ENCODE peak calls at places on chromosome 15, in four cellular contexts. P, H, O and S are unnamed samples.

GRCh38 chr15:79505956-79506355 is 73.8 kb downstream of the MINAR1 start:
- DNase-seq in P (no peak), H (no peak), O (no peak), S (no peak)

GRCh38 chr15:80849308-80849707 is 70.1 kb downstream of the CEMIP start:
- DNase-seq in P (no peak), H (no peak), O (no peak), S (no peak)

GRCh38 chr15:42286445-42287029 is 13.3 kb upstream of the TMEM87A start:
- DNase-seq in P (peak), H (no peak), O (no peak), S (no peak)

GRCh38 chr15:94692697-94693096 is 461.3 kb downstream of the MCTP2 start:
- DNase-seq in P (no peak), H (no peak), O (no peak), S (no peak)

GRCh38 chr15:75578206-75578947 is 738 bp downstream of the PTPN9 start:
- DNase-seq in P (no peak), H (peak), O (peak), S (peak)

GRCh38 chr15:98347001-98347400 is 301.3 kb upstream of the IGF1R start:
- DNase-seq in P (no peak), H (no peak), O (no peak), S (no peak)

GRCh38 chr15:31660800-31661199 is 334.2 kb downstream of the KLF13 start:
- DNase-seq in P (no peak), H (no peak), O (no peak), S (no peak)

GRCh38 chr15:82647835-82648256 is 683 bp upstream of the CPEB1 start:
- DNase-seq in P (no peak), H (peak), O (peak), S (peak)

GRCh38 chr15:49134683-49135341 is 20.6 kb downstream of the COPS2 start:
- DNase-seq in P (no peak), H (no peak), O (no peak), S (no peak)

GRCh38 chr15:52518972-52519371 is 9.7 kb downstream of the MYO5A start:
- DNase-seq in P (no peak), H (no peak), O (no peak), S (no peak)

GRCh38 chr15:29826908-29827307 is 4.6 kb upstream of the TJP1 start:
- DNase-seq in P (no peak), H (no peak), O (no peak), S (no peak)

GRCh38 chr15:71529353-71529752 is 281.0 kb upstream of the NR2E3 start:
- DNase-seq in P (no peak), H (no peak), O (no peak), S (no peak)

GRCh38 chr15:86355798-86356197 is 276.1 kb downstream of the AGBL1 start:
- DNase-seq in P (no peak), H (no peak), O (no peak), S (no peak)

GRCh38 chr15:34837246-34838016 is 42.1 kb upstream of the ACTC1 start:
- DNase-seq in P (no peak), H (no peak), O (no peak), S (no peak)

GRCh38 chr15:40845511-40846284 is 1.9 kb downstream of the SPINT1 start:
- DNase-seq in P (peak), H (peak), O (peak), S (no peak)

GRCh38 chr15:85477730-85478129 is 97.3 kb downstream of the AKAP13 start:
- DNase-seq in P (no peak), H (no peak), O (no peak), S (peak)

GRCh38 chr15:85754993-85755392 is 39.7 kb downstream of the KLHL25 start:
- DNase-seq in P (no peak), H (no peak), O (no peak), S (no peak)

GRCh38 chr15:74242296-74242929 is 6.3 kb downstream of the CCDC33 start:
- DNase-seq in P (peak), H (no peak), O (peak), S (no peak)

GRCh38 chr15:34754171-34754580 is 622 bp downstream of the GJD2 start:
- DNase-seq in P (no peak), H (peak), O (no peak), S (no peak)

GRCh38 chr15:99556010-99556409 is 9.8 kb upstream of the MEF2A start:
- DNase-seq in P (no peak), H (no peak), O (no peak), S (no peak)

GRCh38 chr15:81254277-81255265 is 57.9 kb downstream of the IL16 start:
- DNase-seq in P (no peak), H (no peak), O (no peak), S (no peak)

GRCh38 chr15:83106994-83107840 is at the start of gene TM6SF1:
- DNase-seq in P (no peak), H (peak), O (peak), S (peak)

GRCh38 chr15:27235689-27236088 is 264.7 kb downstream of the GABRG3 start:
- DNase-seq in P (no peak), H (no peak), O (no peak), S (no peak)

DNA sequence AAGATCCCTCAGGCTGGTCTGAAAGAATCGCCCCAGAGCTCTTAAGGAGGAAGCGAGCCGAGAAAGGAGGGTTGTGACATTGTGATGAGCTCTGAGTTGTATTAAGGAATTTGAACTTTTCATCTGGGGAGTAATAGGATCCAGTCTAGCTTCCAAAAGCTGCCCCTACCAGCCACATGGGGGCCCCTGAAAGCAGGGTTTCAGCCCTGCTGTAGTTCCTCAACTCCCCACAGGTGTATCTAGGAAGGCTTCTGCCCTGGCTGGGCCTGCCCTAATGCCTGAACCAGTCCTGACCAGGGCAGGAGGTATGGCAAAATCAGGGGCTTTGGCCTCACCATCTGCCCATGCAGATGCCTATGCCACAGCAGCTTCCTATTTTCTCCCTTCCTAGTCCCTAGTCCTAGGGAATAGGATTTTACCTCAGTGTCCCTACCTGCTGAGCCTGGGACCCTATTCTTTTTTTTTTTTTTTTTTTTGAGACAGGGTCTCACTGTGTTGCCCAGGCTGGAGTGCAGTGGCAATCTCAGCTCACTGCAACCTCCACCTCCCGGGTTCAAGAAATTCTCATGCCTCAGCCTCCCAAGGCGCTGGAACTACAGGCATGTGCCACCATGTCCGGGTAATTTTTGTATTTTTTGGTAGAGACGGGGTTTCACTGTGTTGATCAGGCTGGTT is 5.0 kb upstream of the AP3S2 start:
- DNase-seq in P (peak), H (peak), O (peak), S (peak)
- TF ChIP-seq ELF4 in P (no peak), H (no peak), O (no peak), S (no peak)

DNA sequence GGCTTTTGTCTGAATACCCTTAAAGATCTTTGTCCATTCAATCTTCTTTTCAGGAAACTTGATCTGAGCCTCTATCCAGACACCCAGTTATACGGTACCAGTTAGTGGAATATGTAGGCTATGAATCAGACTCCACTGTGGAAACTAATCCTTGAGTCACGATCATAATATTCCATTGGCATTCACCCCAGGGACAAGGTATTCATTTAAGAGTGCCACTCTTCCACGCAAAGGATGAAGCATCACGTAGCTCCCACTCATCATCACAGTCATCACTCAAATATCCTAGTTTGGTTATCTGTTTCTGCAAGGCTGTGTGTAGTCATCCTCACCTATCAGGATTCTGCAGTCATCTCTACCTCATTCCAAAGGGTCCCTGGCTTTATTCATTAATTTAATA is 85.6 kb downstream of the NEDD4 start:
- DNase-seq in P (no peak), H (no peak), O (no peak), S (no peak)
- TF ChIP-seq ELF4 in P (no peak), H (no peak), O (no peak), S (no peak)

DNA sequence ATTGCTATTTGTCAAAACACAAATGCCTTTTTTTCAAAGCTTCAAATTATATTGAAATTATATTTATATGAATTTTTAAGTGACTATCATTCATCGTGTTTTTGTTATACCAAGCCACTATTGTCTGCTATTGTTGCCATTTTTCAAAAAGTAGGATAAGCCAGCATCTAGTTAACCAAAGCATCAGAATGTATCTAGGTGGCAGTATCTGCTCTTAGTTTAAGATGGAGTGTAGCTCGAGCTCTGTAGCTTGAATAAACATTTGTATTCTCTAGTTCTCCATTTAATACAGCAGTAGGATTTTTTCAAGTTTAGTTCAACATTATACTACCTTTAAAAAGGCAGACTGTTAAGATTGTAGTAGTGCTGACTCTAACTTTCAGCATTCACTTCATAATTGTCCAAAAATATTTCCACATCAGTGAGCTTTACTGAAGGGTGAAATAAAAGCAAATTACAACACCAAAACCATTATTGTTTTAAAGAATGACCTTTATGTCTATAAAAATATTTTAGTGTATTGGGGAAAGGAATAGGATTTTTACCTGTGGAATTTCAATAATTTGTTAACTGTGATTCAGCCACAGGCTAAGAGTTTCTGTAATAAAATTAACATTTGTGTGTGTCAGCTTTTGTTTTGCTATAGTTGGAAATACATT is 19.6 kb upstream of the C15orf61 start:
- DNase-seq in P (peak), H (no peak), O (no peak), S (no peak)
- TF ChIP-seq ELF4 in P (no peak), H (no peak), O (no peak), S (no peak)

DNA sequence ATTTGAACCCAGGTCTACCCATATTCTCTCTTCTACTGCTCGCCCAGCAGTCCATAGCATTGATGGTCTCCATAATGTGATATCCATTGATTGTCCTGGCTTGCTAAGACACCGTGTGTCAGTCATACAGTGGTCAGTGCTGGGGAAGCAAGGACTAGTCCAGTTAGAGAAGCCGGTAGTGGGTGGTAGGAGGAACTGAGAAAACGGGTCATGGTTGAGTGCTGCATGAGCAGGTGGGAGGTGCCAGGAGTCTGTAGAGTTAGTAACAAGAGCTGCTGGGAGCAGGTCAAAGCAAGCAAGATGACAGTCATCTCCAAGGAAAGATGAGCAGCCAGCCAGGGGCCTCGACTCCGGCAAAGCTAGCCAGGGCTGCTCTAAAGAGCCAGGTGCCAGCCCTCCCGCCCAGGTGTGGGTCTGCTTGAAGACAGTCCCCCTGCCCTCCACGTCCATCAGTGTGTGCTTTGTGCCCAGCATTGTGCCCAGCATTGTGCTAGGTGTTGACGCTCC is 29.5 kb upstream of the USP3 start:
- DNase-seq in P (peak), H (no peak), O (no peak), S (no peak)
- TF ChIP-seq ELF4 in P (no peak), H (no peak), O (no peak), S (no peak)

GRCh38 chr15:22966321-22967083 is 13.7 kb downstream of the CYFIP1 start:
- DNase-seq in P (no peak), H (no peak), O (no peak), S (no peak)

GRCh38 chr15:22963546-22964125 is 16.5 kb downstream of the CYFIP1 start:
- DNase-seq in P (no peak), H (no peak), O (no peak), S (no peak)

GRCh38 chr15:22969512-22969911 is 10.7 kb downstream of the CYFIP1 start:
- DNase-seq in P (no peak), H (no peak), O (no peak), S (no peak)

GRCh38 chr15:22967084-22967770 is 12.9 kb downstream of the CYFIP1 start:
- DNase-seq in P (no peak), H (no peak), O (no peak), S (no peak)

GRCh38 chr15:22968356-22968755 is 11.8 kb downstream of the CYFIP1 start:
- DNase-seq in P (no peak), H (no peak), O (no peak), S (no peak)
- TF ChIP-seq ELF4 in P (no peak), H (no peak), O (no peak), S (no peak)

GRCh38 chr15:39213385-39213840 is 367.5 kb upstream of the THBS1 start:
- DNase-seq in P (peak), H (peak), O (peak), S (no peak)
- TF ChIP-seq ELF4 in P (no peak), H (no peak), O (no peak), S (no peak)

DNA sequence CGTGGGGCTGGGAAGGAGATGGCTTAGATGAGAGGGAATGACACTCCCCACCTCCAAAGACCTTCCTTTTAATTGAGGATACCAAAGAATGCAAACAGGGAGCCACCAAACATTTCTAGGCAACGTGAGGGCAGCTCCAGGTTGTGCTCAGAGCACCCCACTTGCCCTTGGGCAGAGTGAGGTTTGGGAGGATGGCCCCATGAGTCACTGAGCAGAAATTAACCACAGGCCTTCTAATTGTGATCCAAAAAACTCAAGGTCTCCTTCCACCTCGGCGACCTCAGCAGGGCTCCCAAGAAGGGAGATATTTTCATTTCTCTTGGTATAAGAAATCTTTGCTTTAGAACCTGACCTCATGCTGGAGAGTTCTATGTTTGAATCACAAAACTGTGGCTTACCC is 305.0 kb upstream of the TPM1 start:
- DNase-seq in P (no peak), H (no peak), O (no peak), S (no peak)
- TF ChIP-seq ELF4 in P (no peak), H (no peak), O (no peak), S (no peak)